ENCODE peak calls at places on chromosomes 2 and 18, in ten cellular contexts. One of them, this sample, is unnamed. For H3K9me3, the result is how much of the 10 kb centered on the place peaks cover.

GRCh38 chr2:156695595-156695994 is 259.4 kb downstream of the GPD2 start:
- DNase-seq in effector memory CD4-positive, alpha-beta T cell: no peak
- DNase-seq in left lung: no peak
- DNase-seq in tibial artery: no peak
- DNase-seq in transverse colon: no peak
- DNase-seq in body of pancreas: no peak
- DNase-seq in aorta: no peak
- DNase-seq in neuronal stem cell: no peak
- DNase-seq in AG04450: no peak
- DNase-seq in SJSA1: no peak
- DNase-seq in this sample: no peak

GRCh38 chr2:73938761-73939352 is 12.2 kb downstream of the DGUOK start:
- DNase-seq in AG04450: peak
- DNase-seq in body of pancreas: no peak
- DNase-seq in aorta: no peak
- DNase-seq in left lung: no peak
- DNase-seq in transverse colon: no peak
- DNase-seq in SJSA1: no peak
- DNase-seq in tibial artery: no peak
- DNase-seq in effector memory CD4-positive, alpha-beta T cell: no peak
- DNase-seq in neuronal stem cell: no peak
- DNase-seq in this sample: no peak

GRCh38 chr2:229370484-229370883 is 99.4 kb upstream of the PID1 start:
- DNase-seq in neuronal stem cell: no peak
- DNase-seq in AG04450: no peak
- DNase-seq in tibial artery: no peak
- DNase-seq in SJSA1: no peak
- DNase-seq in body of pancreas: no peak
- DNase-seq in aorta: no peak
- DNase-seq in left lung: no peak
- DNase-seq in transverse colon: no peak
- DNase-seq in effector memory CD4-positive, alpha-beta T cell: no peak
- DNase-seq in this sample: no peak

GRCh38 chr2:235206980-235207579 is 255.3 kb downstream of the SH3BP4 start:
- DNase-seq in transverse colon: no peak
- DNase-seq in aorta: no peak
- DNase-seq in AG04450: no peak
- DNase-seq in SJSA1: no peak
- DNase-seq in effector memory CD4-positive, alpha-beta T cell: no peak
- DNase-seq in left lung: no peak
- DNase-seq in body of pancreas: no peak
- DNase-seq in neuronal stem cell: no peak
- DNase-seq in tibial artery: no peak
- DNase-seq in this sample: no peak

GRCh38 chr18:13425357-13426095 is 207.0 kb downstream of the LDLRAD4 start:
- DNase-seq in aorta: no peak
- DNase-seq in body of pancreas: no peak
- DNase-seq in effector memory CD4-positive, alpha-beta T cell: no peak
- DNase-seq in tibial artery: no peak
- DNase-seq in transverse colon: no peak
- DNase-seq in SJSA1: no peak
- DNase-seq in neuronal stem cell: no peak
- DNase-seq in AG04450: no peak
- DNase-seq in left lung: no peak
- DNase-seq in this sample: peak

GRCh38 chr2:192498747-192499146 is 304.0 kb upstream of the TMEFF2 start:
- DNase-seq in SJSA1: no peak
- DNase-seq in effector memory CD4-positive, alpha-beta T cell: no peak
- DNase-seq in aorta: no peak
- DNase-seq in transverse colon: no peak
- DNase-seq in neuronal stem cell: no peak
- DNase-seq in body of pancreas: no peak
- DNase-seq in AG04450: no peak
- DNase-seq in tibial artery: no peak
- DNase-seq in left lung: peak
- DNase-seq in this sample: no peak

GRCh38 chr18:12029786-12030571 is 48.7 kb downstream of the IMPA2 start:
- DNase-seq in left lung: no peak
- DNase-seq in neuronal stem cell: no peak
- DNase-seq in body of pancreas: no peak
- DNase-seq in aorta: peak
- DNase-seq in transverse colon: no peak
- DNase-seq in SJSA1: no peak
- DNase-seq in effector memory CD4-positive, alpha-beta T cell: no peak
- DNase-seq in tibial artery: no peak
- DNase-seq in AG04450: no peak
- DNase-seq in this sample: no peak

GRCh38 chr18:61322265-61322873 is 10.9 kb upstream of the CDH20 start:
- DNase-seq in transverse colon: peak
- DNase-seq in effector memory CD4-positive, alpha-beta T cell: no peak
- DNase-seq in aorta: peak
- DNase-seq in SJSA1: peak
- DNase-seq in neuronal stem cell: peak
- DNase-seq in body of pancreas: peak
- DNase-seq in AG04450: peak
- DNase-seq in tibial artery: peak
- DNase-seq in left lung: peak
- DNase-seq in this sample: peak

GRCh38 chr2:147368306-147368705 is 476.5 kb upstream of the ACVR2A start:
- DNase-seq in SJSA1: no peak
- DNase-seq in transverse colon: no peak
- DNase-seq in tibial artery: no peak
- DNase-seq in AG04450: no peak
- DNase-seq in effector memory CD4-positive, alpha-beta T cell: no peak
- DNase-seq in neuronal stem cell: no peak
- DNase-seq in aorta: no peak
- DNase-seq in left lung: no peak
- DNase-seq in body of pancreas: no peak
- DNase-seq in this sample: no peak

GRCh38 chr2:147378403-147378802 is 466.4 kb upstream of the ACVR2A start:
- DNase-seq in SJSA1: no peak
- DNase-seq in neuronal stem cell: no peak
- DNase-seq in tibial artery: no peak
- DNase-seq in body of pancreas: no peak
- DNase-seq in aorta: no peak
- DNase-seq in AG04450: no peak
- DNase-seq in transverse colon: no peak
- DNase-seq in effector memory CD4-positive, alpha-beta T cell: no peak
- DNase-seq in left lung: no peak
- DNase-seq in this sample: no peak

GRCh38 chr2:147374410-147374811 is 470.4 kb upstream of the ACVR2A start:
- DNase-seq in tibial artery: no peak
- DNase-seq in effector memory CD4-positive, alpha-beta T cell: no peak
- DNase-seq in transverse colon: no peak
- DNase-seq in SJSA1: no peak
- DNase-seq in left lung: no peak
- DNase-seq in neuronal stem cell: no peak
- DNase-seq in AG04450: no peak
- DNase-seq in body of pancreas: no peak
- DNase-seq in aorta: no peak
- DNase-seq in this sample: no peak

DNA sequence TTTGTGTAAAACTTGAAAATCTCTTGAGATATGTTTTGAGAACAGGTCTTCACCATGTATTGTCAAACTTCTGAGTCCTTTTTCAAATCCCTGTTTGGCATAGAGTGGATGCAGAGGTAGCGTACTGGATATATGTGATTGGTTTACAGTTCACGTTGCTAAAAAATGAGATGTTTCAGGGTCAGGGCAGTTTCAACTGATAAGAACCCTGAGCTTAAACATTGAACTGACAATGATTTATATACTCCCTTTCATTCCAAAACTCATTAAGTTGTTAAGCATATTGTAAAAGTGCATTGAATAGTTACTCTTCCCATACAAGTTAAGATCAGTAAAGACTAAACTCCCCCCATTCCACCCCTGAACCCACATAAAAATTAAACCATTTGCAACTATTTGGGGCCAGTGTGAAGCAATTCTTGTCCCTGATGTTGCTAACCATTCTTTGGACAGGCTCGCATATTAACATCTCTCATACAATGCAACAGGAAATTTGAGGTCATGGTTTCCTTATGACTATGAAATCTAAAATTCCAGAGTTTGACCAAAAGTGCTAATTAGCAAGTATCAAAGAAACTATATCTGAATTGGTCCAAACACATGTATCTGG is 470.9 kb upstream of the ACVR2A start:
- DNase-seq in neuronal stem cell: no peak
- DNase-seq in tibial artery: no peak
- DNase-seq in effector memory CD4-positive, alpha-beta T cell: no peak
- DNase-seq in AG04450: no peak
- DNase-seq in left lung: no peak
- DNase-seq in aorta: no peak
- DNase-seq in body of pancreas: no peak
- DNase-seq in SJSA1: no peak
- DNase-seq in transverse colon: no peak
- DNase-seq in this sample: no peak
- H3K27ac ChIP-seq in neuronal stem cell: no peak
- H3K27ac ChIP-seq in tibial artery: no peak
- H3K27ac ChIP-seq in effector memory CD4-positive, alpha-beta T cell: no peak
- H3K27ac ChIP-seq in AG04450: no peak
- H3K27ac ChIP-seq in left lung: no peak
- H3K27ac ChIP-seq in aorta: no peak
- H3K27ac ChIP-seq in body of pancreas: no peak
- H3K27ac ChIP-seq in SJSA1: no peak
- H3K27ac ChIP-seq in transverse colon: no peak
- H3K27ac ChIP-seq in this sample: no peak

GRCh38 chr2:188295067-188295685 is 3.5 kb downstream of the GULP1 start:
- DNase-seq in transverse colon: no peak
- DNase-seq in left lung: no peak
- DNase-seq in neuronal stem cell: no peak
- DNase-seq in SJSA1: no peak
- DNase-seq in body of pancreas: no peak
- DNase-seq in AG04450: no peak
- DNase-seq in tibial artery: no peak
- DNase-seq in effector memory CD4-positive, alpha-beta T cell: no peak
- DNase-seq in aorta: no peak
- DNase-seq in this sample: no peak

GRCh38 chr2:188293601-188294482 is 2.2 kb downstream of the GULP1 start:
- DNase-seq in tibial artery: peak
- DNase-seq in neuronal stem cell: no peak
- DNase-seq in AG04450: no peak
- DNase-seq in left lung: no peak
- DNase-seq in SJSA1: peak
- DNase-seq in aorta: peak
- DNase-seq in effector memory CD4-positive, alpha-beta T cell: no peak
- DNase-seq in body of pancreas: peak
- DNase-seq in transverse colon: peak
- DNase-seq in this sample: peak

GRCh38 chr2:188291617-188292445 is at the start of gene GULP1:
- DNase-seq in left lung: peak
- DNase-seq in effector memory CD4-positive, alpha-beta T cell: no peak
- DNase-seq in neuronal stem cell: peak
- DNase-seq in transverse colon: peak
- DNase-seq in AG04450: no peak
- DNase-seq in aorta: peak
- DNase-seq in body of pancreas: peak
- DNase-seq in SJSA1: peak
- DNase-seq in tibial artery: peak
- DNase-seq in this sample: peak

GRCh38 chr2:188292446-188293239 is 969 bp downstream of the GULP1 start:
- DNase-seq in neuronal stem cell: peak
- DNase-seq in body of pancreas: peak
- DNase-seq in aorta: peak
- DNase-seq in left lung: peak
- DNase-seq in AG04450: peak
- DNase-seq in effector memory CD4-positive, alpha-beta T cell: no peak
- DNase-seq in tibial artery: peak
- DNase-seq in transverse colon: peak
- DNase-seq in SJSA1: peak
- DNase-seq in this sample: peak

GRCh38 chr2:188294547-188294946 is 2.9 kb downstream of the GULP1 start:
- DNase-seq in body of pancreas: no peak
- DNase-seq in SJSA1: no peak
- DNase-seq in transverse colon: no peak
- DNase-seq in AG04450: no peak
- DNase-seq in neuronal stem cell: no peak
- DNase-seq in effector memory CD4-positive, alpha-beta T cell: no peak
- DNase-seq in left lung: no peak
- DNase-seq in aorta: no peak
- DNase-seq in tibial artery: no peak
- DNase-seq in this sample: no peak
- H3K4me3 ChIP-seq in body of pancreas: no peak
- H3K4me3 ChIP-seq in SJSA1: peak
- H3K4me3 ChIP-seq in transverse colon: peak
- H3K4me3 ChIP-seq in AG04450: peak
- H3K4me3 ChIP-seq in neuronal stem cell: peak
- H3K4me3 ChIP-seq in effector memory CD4-positive, alpha-beta T cell: no peak
- H3K4me3 ChIP-seq in left lung: no peak
- H3K4me3 ChIP-seq in aorta: peak
- H3K4me3 ChIP-seq in tibial artery: peak
- H3K4me3 ChIP-seq in this sample: no peak

GRCh38 chr2:52659536-52659935 is 1108.1 kb upstream of the CHAC2 start:
- DNase-seq in SJSA1: no peak
- DNase-seq in body of pancreas: no peak
- DNase-seq in tibial artery: no peak
- DNase-seq in transverse colon: no peak
- DNase-seq in aorta: no peak
- DNase-seq in left lung: no peak
- DNase-seq in effector memory CD4-positive, alpha-beta T cell: no peak
- DNase-seq in neuronal stem cell: no peak
- DNase-seq in AG04450: peak
- DNase-seq in this sample: no peak

DNA sequence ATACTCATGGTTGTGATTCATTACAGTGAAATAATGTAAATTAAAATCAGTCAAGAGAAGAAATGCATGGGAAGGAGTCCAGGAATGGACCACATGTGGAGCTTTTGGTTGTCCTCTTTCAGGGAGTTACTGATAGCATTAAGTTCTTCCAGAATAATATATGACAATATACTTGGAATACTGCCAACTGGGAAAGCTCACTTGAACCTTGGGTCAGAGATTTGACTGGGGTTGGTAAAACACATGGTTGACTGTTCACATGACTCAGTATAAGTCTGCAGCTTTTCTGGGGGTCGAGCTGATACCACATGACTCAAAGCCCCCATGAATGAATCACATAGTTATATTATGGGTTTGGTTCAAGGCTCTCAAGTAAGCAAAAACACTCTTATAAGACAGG is 1109.0 kb upstream of the CHAC2 start:
- DNase-seq in effector memory CD4-positive, alpha-beta T cell: no peak
- DNase-seq in SJSA1: no peak
- DNase-seq in left lung: no peak
- DNase-seq in transverse colon: no peak
- DNase-seq in body of pancreas: no peak
- DNase-seq in aorta: no peak
- DNase-seq in AG04450: peak
- DNase-seq in neuronal stem cell: no peak
- DNase-seq in tibial artery: no peak
- DNase-seq in this sample: no peak
- H3K9me3 ChIP-seq in effector memory CD4-positive, alpha-beta T cell: under half
- H3K9me3 ChIP-seq in SJSA1: under half
- H3K9me3 ChIP-seq in left lung: under half
- H3K9me3 ChIP-seq in transverse colon: under half
- H3K9me3 ChIP-seq in body of pancreas: under half
- H3K9me3 ChIP-seq in aorta: under half
- H3K9me3 ChIP-seq in AG04450: under half
- H3K9me3 ChIP-seq in neuronal stem cell: under half
- H3K9me3 ChIP-seq in tibial artery: under half
- H3K9me3 ChIP-seq in this sample: under half

DNA sequence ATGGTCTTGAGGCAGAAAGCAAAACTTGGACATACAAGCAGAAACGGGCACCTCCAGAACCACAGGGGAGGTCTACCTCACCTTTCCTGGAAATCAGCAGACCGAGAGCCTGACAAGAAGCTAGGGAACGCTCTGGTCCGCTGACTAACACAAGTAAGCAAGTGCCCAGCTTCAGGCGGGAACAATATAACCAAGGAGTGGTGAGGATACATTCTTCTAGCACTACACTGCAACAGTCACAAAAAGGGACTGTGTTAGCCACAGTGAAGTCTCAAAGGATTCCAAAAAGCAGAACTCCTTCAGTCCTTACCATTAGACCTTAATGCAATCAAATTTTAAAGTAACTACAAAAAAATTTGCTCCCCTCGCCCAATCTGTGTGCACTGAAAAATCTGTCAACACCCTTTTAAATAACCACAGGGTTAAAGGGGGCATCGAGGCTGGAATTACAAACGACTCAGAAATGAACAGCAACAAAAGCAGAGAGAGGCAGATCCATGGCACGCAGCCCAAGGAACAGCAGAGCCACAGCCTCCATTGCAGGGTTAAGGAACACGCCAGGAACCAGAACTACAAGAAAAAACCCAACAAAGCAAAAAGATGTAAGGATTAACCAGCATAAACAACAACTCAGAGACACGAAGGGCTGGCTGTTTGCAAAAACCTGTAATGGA is 7.1 kb downstream of the THAP4 start:
- DNase-seq in neuronal stem cell: no peak
- DNase-seq in transverse colon: no peak
- DNase-seq in tibial artery: no peak
- DNase-seq in body of pancreas: no peak
- DNase-seq in SJSA1: no peak
- DNase-seq in effector memory CD4-positive, alpha-beta T cell: no peak
- DNase-seq in AG04450: no peak
- DNase-seq in aorta: peak
- DNase-seq in left lung: no peak
- DNase-seq in this sample: no peak
- H3K27ac ChIP-seq in neuronal stem cell: no peak
- H3K27ac ChIP-seq in transverse colon: no peak
- H3K27ac ChIP-seq in tibial artery: no peak
- H3K27ac ChIP-seq in body of pancreas: no peak
- H3K27ac ChIP-seq in SJSA1: no peak
- H3K27ac ChIP-seq in effector memory CD4-positive, alpha-beta T cell: no peak
- H3K27ac ChIP-seq in AG04450: peak
- H3K27ac ChIP-seq in aorta: no peak
- H3K27ac ChIP-seq in left lung: no peak
- H3K27ac ChIP-seq in this sample: no peak

This sample was measured in colonic mucosa.